ENCODE peak calls at places on chromosomes 16 and 17, in nine cellular contexts. R is effector memory CD8-positive, alpha-beta T cell; T is PC-3; F is lung; S is activated CD4-positive, CD25-positive, alpha-beta regulatory T cell treated with anti-CD3 and anti-CD28 coated beads, Interleukin-2, amount 50 U/mL, for 24 hours; G is upper lobe of right lung; X is sciatic nerve; D is left lung; V is right lobe of liver. M is an unnamed sample.

GRCh38 chr17:77535435-77535834 is 394.7 kb downstream of the SEC14L1 start:
- ATAC-seq in R (no peak), X (no peak), F (no peak), T (no peak), G (no peak), D (no peak), S (no peak), V (no peak), M (no peak)

GRCh38 chr16:23195415-23195978 is 13.0 kb downstream of the SCNN1G start:
- ATAC-seq in V (peak; percentile 34), S (no peak), G (peak; percentile 68), T (no peak), D (peak; percentile 23), X (no peak), F (no peak), R (no peak), M (no peak)

GRCh38 chr17:49214665-49215360 is 4.3 kb downstream of the ABI3 start:
- ATAC-seq in D (no peak), V (no peak), X (no peak), F (no peak), G (no peak), S (no peak), R (no peak), T (no peak), M (no peak)

GRCh38 chr17:50134206-50135110 is 4.5 kb upstream of the SAMD14 start:
- ATAC-seq in T (no peak), F (no peak), D (no peak), R (no peak), S (no peak), V (no peak), G (no peak), X (no peak), M (no peak)

GRCh38 chr16:78091419-78091818 is 8.0 kb upstream of the WWOX start:
- ATAC-seq in T (no peak), G (no peak), V (no peak), F (no peak), S (no peak), X (no peak), R (no peak), D (no peak), M (no peak)

GRCh38 chr17:52148288-52148968 is 10.1 kb downstream of the CA10 start:
- ATAC-seq in G (no peak), D (no peak), V (no peak), T (no peak), X (no peak), R (no peak), S (no peak), F (no peak), M (no peak)

GRCh38 chr16:85381738-85382592 is 231.2 kb upstream of the GSE1 start:
- ATAC-seq in S (no peak), D (peak; percentile 37), F (no peak), X (no peak), R (no peak), T (no peak), V (peak; percentile 66), G (peak; percentile 20), M (peak; percentile 14)

GRCh38 chr17:41873559-41874292 is 8.5 kb upstream of the KLHL11 start:
- ATAC-seq in R (no peak), X (peak; percentile 17), T (no peak), V (peak; percentile 74), S (no peak), D (no peak), F (no peak), G (no peak), M (no peak)

GRCh38 chr16:11949527-11949926 is 7.7 kb upstream of the NPIPB2 start:
- ATAC-seq in G (peak; percentile 98), V (peak; percentile 94), X (peak; percentile 62), F (peak; percentile 87), T (peak; percentile 95), S (no peak), D (peak; percentile 99), R (peak; percentile 37), M (peak; percentile 34)

GRCh38 chr16:25066426-25066746 is 45.2 kb upstream of the LCMT1 start:
- ATAC-seq in X (peak; percentile 35), T (no peak), D (no peak), S (no peak), G (no peak), F (no peak), R (no peak), V (no peak), M (no peak)

GRCh38 chr17:47741109-47741792 is 8.2 kb downstream of the TBX21 start:
- ATAC-seq in V (no peak), R (peak; percentile 72), T (no peak), S (no peak), D (no peak), G (no peak), F (no peak), X (no peak), M (no peak)

GRCh38 chr16:68508641-68509240 is 30.4 kb upstream of the ZFP90 start:
- ATAC-seq in S (no peak), X (no peak), V (no peak), R (no peak), D (no peak), T (no peak), G (no peak), F (no peak), M (no peak)

GRCh38 chr16:81740163-81740562 is 38.9 kb upstream of the PLCG2 start:
- ATAC-seq in D (no peak), S (no peak), V (no peak), R (no peak), T (no peak), G (no peak), X (no peak), F (no peak), M (no peak)

GRCh38 chr17:52011070-52011469 is 147.4 kb downstream of the CA10 start:
- ATAC-seq in R (no peak), D (no peak), G (no peak), F (no peak), T (no peak), S (no peak), V (no peak), X (no peak), M (no peak)

GRCh38 chr17:42362245-42362961 is 25.8 kb downstream of the STAT3 start:
- ATAC-seq in F (no peak), G (peak; percentile 64), S (peak; percentile 19), D (peak; percentile 75), R (no peak), V (no peak), T (no peak), X (no peak), M (no peak)

GRCh38 chr17:31582151-31582907 is 190.9 kb downstream of the RAB11FIP4 start:
- ATAC-seq in T (no peak), R (no peak), D (peak; percentile 51), G (peak; percentile 62), F (no peak), X (peak; percentile 74), S (no peak), V (peak; percentile 45), M (peak; percentile 37)

GRCh38 chr16:89798832-89799370 is 17.5 kb downstream of the FANCA start:
- ATAC-seq in F (no peak), X (no peak), D (peak; percentile 15), S (no peak), R (no peak), T (no peak), V (peak; percentile 82), G (peak; percentile 77), M (peak; percentile 63)

GRCh38 chr16:52657924-52658323 is 111.0 kb upstream of the TOX3 start:
- ATAC-seq in V (no peak), G (no peak), X (no peak), T (no peak), R (no peak), F (no peak), D (no peak), S (no peak), M (no peak)

GRCh38 chr17:81003711-81004335 is 12.2 kb downstream of the CHMP6 start:
- ATAC-seq in T (peak; percentile 25), R (peak; percentile 25), G (peak; percentile 19), F (no peak), D (peak; percentile 10), V (no peak), X (no peak), S (peak; percentile 31), M (peak; percentile 26)

GRCh38 chr16:66712512-66712911 is 16.0 kb upstream of the CMTM4 start:
- ATAC-seq in X (no peak), G (peak; percentile 23), S (no peak), F (no peak), D (no peak), V (no peak), T (no peak), R (no peak), M (no peak)

M was measured in gastroesophageal sphincter.